ENCODE peak calls at places on chromosomes 6 and 20, in five cellular contexts. B is fibroblast of mammary gland; Z is CD8-positive, alpha-beta memory T cell; J is BE2C; L is NCI-H1092. D is an unnamed sample.

GRCh38 chr6:135642912-135643311 is 145.4 kb upstream of the AHI1 start:
- DNase-seq in Z (no peak), J (no peak), L (no peak), B (no peak), D (no peak)

GRCh38 chr6:157217894-157218370 is 105.4 kb downstream of the TMEM242 start:
- DNase-seq in B (no peak), Z (no peak), J (no peak), L (no peak), D (no peak)

GRCh38 chr20:37358366-37359150 is 12.6 kb downstream of the SRC start:
- DNase-seq in Z (no peak), J (no peak), L (no peak), B (peak), D (no peak)

GRCh38 chr6:21079468-21080048 is 514.0 kb upstream of the SOX4 start:
- DNase-seq in B (peak), Z (no peak), J (peak), L (no peak), D (no peak)

GRCh38 chr6:150654671-150655070 is 55.0 kb downstream of the PLEKHG1 start:
- DNase-seq in Z (no peak), L (no peak), B (no peak), J (no peak), D (no peak)

GRCh38 chr6:79946773-79947190 is 571 bp downstream of the ELOVL4 start:
- DNase-seq in B (peak), Z (peak), J (peak), L (no peak), D (no peak)

GRCh38 chr6:164396071-164397047 is 913.0 kb downstream of the C6orf118 start:
- DNase-seq in B (no peak), Z (no peak), J (no peak), L (no peak), D (no peak)

GRCh38 chr6:52317841-52318581 is 33.5 kb upstream of the MCM3 start:
- DNase-seq in Z (no peak), L (no peak), J (peak), B (peak), D (no peak)